ENCODE peak calls at places on chromosomes 5 and 9, in ten cellular contexts. E is A549; K is colonic mucosa; D is hepatocyte; P is IMR-90; V is PC-9; L is ovary; M is CD4-positive, alpha-beta T cell; W is body of pancreas; N is adrenal gland. J is an unnamed sample.

GRCh38 chr9:112489876-112490661 is 3.4 kb downstream of the KIAA1958 start:
- DNase-seq in E (no peak), K (no peak), D (peak; percentile 25), P (no peak), V (no peak), L (no peak), M (no peak), W (no peak), N (no peak), J (no peak)

GRCh38 chr9:113345165-113345564 is 4.2 kb upstream of the BSPRY start:
- DNase-seq in E (no peak), K (no peak), D (no peak), P (no peak), V (no peak), L (no peak), M (no peak), W (no peak), N (no peak), J (no peak)

GRCh38 chr9:82254646-82255367 is 266.2 kb downstream of the SPATA31D1 start:
- DNase-seq in E (no peak), K (no peak), D (no peak), P (peak; percentile 48), V (no peak), L (no peak), M (no peak), W (no peak), N (no peak), J (no peak)

GRCh38 chr9:100670719-100671118 is 92.8 kb downstream of the CAVIN4 start:
- DNase-seq in E (no peak), K (no peak), D (no peak), P (no peak), V (no peak), L (no peak), M (no peak), W (no peak), N (no peak), J (no peak)

GRCh38 chr5:17192191-17192590 is 25.2 kb upstream of the BASP1 start:
- DNase-seq in E (no peak), K (no peak), D (no peak), P (no peak), V (no peak), L (no peak), M (no peak), W (no peak), N (no peak), J (no peak)

GRCh38 chr5:80147119-80147815 is 108.6 kb downstream of the SERINC5 start:
- DNase-seq in E (no peak), K (no peak), D (no peak), P (no peak), V (no peak), L (no peak), M (no peak), W (no peak), N (no peak), J (no peak)

GRCh38 chr5:59358497-59358896 is 535.0 kb downstream of the PDE4D start:
- DNase-seq in E (peak; percentile 90), K (peak; percentile 29), D (peak; percentile 58), P (peak; percentile 16), V (no peak), L (peak; percentile 39), M (no peak), W (no peak), N (no peak), J (no peak)

GRCh38 chr9:128098936-128099931 is 28.3 kb downstream of the PTGES2 start:
- DNase-seq in E (no peak), K (no peak), D (peak; percentile 48), P (no peak), V (peak; percentile 59), L (peak; percentile 54), M (no peak), W (no peak), N (no peak), J (peak; percentile 62)

DNA sequence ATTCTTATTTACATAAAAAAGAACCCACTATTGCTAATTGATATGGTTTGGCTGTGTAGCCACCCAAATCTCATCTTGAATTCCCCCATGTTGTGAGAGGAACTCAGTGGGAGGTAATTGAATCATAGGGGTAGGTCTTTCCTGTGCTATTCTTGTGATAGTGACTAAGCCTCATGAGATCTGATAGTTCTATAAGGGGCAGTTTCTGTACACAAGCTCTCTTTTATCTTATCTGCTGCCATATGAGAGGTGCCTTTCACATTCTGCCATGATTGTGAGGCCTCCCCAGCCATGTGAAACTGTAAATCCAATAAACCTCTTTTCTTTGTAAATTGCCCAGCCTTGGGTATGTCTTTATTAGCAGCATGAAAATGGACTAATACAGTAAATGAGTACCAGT is 58.2 kb upstream of the PRR16 start:
- DNase-seq in E (no peak), K (no peak), D (no peak), P (peak; percentile 88), V (no peak), L (no peak), M (no peak), W (no peak), N (no peak), J (no peak)
- H3K9me3 ChIP-seq in E (no peaks in the 10 kb centered on the region), K (no peaks in the 10 kb centered on the region), D (no peaks in the 10 kb centered on the region), P (no peaks in the 10 kb centered on the region), V (no peaks in the 10 kb centered on the region), L (no peaks in the 10 kb centered on the region), M (no peaks in the 10 kb centered on the region), W (no peaks in the 10 kb centered on the region), N (no peaks in the 10 kb centered on the region), J (no peaks in the 10 kb centered on the region)

GRCh38 chr5:1962619-1963355 is 80.1 kb upstream of the IRX4 start:
- DNase-seq in E (no peak), K (no peak), D (no peak), P (no peak), V (no peak), L (no peak), M (no peak), W (no peak), N (no peak), J (no peak)

GRCh38 chr5:1963358-1963757 is 80.6 kb upstream of the IRX4 start:
- DNase-seq in E (no peak), K (no peak), D (no peak), P (no peak), V (no peak), L (no peak), M (no peak), W (no peak), N (no peak), J (no peak)

GRCh38 chr5:1960595-1961303 is 78.0 kb upstream of the IRX4 start:
- DNase-seq in E (no peak), K (no peak), D (no peak), P (no peak), V (no peak), L (no peak), M (no peak), W (no peak), N (no peak), J (no peak)

GRCh38 chr5:1961304-1961946 is 78.7 kb upstream of the IRX4 start:
- DNase-seq in E (no peak), K (no peak), D (no peak), P (no peak), V (no peak), L (no peak), M (no peak), W (no peak), N (no peak), J (no peak)

DNA sequence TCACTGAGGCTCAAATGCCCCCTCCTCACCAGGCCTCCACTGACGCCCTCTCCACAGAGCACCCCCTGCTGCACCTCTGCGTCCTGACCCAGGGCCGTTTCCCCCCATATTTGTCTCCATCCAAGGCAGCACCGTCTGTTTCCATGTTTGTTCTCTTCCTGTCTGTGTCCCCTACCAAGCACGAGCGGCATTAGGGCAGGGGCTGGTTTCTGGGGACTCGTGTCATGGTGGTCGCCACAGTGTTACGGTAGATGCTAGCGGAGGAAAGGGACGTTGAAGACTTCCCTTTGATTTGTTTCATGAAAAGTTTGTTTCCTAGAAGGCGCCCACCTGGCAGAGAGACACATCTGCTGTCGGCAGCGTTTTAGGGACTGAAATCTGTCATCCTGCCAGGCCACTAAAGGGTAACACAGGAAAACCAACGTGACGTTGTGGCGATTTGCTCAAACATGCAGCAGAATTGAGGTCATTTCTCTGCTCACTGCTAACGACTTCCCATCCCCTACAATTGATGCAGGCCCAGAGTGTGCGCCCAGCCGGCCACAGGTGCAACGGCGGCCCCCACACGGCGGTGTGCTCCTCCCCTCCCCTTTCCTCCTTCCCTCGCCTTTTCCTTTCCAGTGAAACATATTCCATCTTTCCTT is 79.3 kb upstream of the IRX4 start:
- DNase-seq in E (no peak), K (no peak), D (no peak), P (no peak), V (no peak), L (no peak), M (no peak), W (no peak), N (no peak), J (no peak)
- TF ChIP-seq CTCF in E (no peak), K (no peak), D (no peak), P (no peak), V (no peak), L (no peak), M (no peak), W (no peak), N (no peak), J (no peak)

GRCh38 chr5:136689563-136689962 is 324.2 kb upstream of the TRPC7 start:
- DNase-seq in E (no peak), K (no peak), D (no peak), P (no peak), V (no peak), L (no peak), M (no peak), W (no peak), N (no peak), J (no peak)

DNA sequence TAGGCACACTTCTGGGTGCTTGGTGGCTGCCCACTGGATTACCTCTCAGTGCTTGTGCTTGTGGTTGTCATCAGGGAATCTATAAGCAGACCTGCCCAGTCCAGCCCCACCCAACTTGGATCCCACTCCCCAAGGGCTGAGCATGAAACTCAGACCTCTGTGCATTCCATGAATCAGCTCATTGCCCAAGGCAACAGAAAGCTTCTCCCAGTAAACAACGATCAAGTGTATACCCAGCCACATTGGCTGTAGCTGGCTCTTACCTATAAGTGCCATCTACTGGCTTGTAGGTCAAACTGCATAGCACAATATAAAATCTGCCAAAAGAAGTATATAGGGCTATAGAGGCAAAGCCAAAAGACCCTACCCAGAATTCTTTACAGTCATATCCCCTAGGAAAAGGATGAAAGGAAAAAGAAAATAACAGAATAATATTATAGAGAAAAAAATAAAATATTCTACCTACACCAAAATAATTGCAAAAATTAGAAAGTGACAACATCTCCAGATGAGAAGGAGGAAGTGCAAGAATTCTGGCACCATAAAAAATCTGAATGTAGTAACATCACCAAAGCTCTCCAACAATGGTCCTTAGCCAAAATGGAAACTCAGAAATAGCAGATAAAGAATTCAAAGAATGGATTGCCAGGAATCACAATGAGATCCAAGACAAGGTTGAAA is 321.0 kb upstream of the TRPC7 start:
- DNase-seq in E (peak; percentile 27), K (no peak), D (peak; percentile 55), P (peak; percentile 26), V (peak; percentile 84), L (no peak), M (no peak), W (no peak), N (no peak), J (peak; percentile 36)
- H3K9me3 ChIP-seq in E (no peaks in the 10 kb centered on the region), K (no peaks in the 10 kb centered on the region), D (no peaks in the 10 kb centered on the region), P (peaks cover 9% of the 10 kb centered on the region), V (peaks cover 31% of the 10 kb centered on the region), L (no peaks in the 10 kb centered on the region), M (peaks cover 9% of the 10 kb centered on the region), W (no peaks in the 10 kb centered on the region), N (no peaks in the 10 kb centered on the region), J (no peaks in the 10 kb centered on the region)

GRCh38 chr5:124287813-124288212 is 458.6 kb downstream of the ZNF608 start:
- DNase-seq in E (no peak), K (no peak), D (no peak), P (peak; percentile 6), V (no peak), L (no peak), M (no peak), W (no peak), N (no peak), J (no peak)

GRCh38 chr5:124285071-124285470 is 461.4 kb downstream of the ZNF608 start:
- DNase-seq in E (no peak), K (no peak), D (no peak), P (no peak), V (no peak), L (no peak), M (no peak), W (peak; percentile 91), N (no peak), J (no peak)

GRCh38 chr5:124285733-124286132 is 460.7 kb downstream of the ZNF608 start:
- DNase-seq in E (no peak), K (no peak), D (no peak), P (no peak), V (no peak), L (no peak), M (no peak), W (no peak), N (no peak), J (no peak)

GRCh38 chr5:124289122-124289521 is 457.3 kb downstream of the ZNF608 start:
- DNase-seq in E (no peak), K (peak; percentile 26), D (no peak), P (no peak), V (no peak), L (peak; percentile 18), M (no peak), W (peak; percentile 91), N (peak; percentile 20), J (no peak)

GRCh38 chr5:124289641-124290201 is 456.7 kb downstream of the ZNF608 start:
- DNase-seq in E (no peak), K (peak; percentile 22), D (no peak), P (no peak), V (no peak), L (no peak), M (no peak), W (peak; percentile 95), N (no peak), J (peak; percentile 76)
- TF ChIP-seq CTCF in E (no peak), K (no peak), D (peak; percentile 5), P (no peak), V (no peak), L (no peak), M (no peak), W (peak; percentile 12), N (no peak), J (peak; percentile 42)

J was measured in Caco-2.